ENCODE peak calls at places on chromosomes 7 and 10, in six cellular contexts. One of them, this sample, is unnamed. For H3K4me1, the result is how much of the 10 kb centered on the place peaks cover.

GRCh38 chr7:76353744-76354143 is 5.0 kb downstream of the YWHAG start:
- DNase-seq in hepatocyte: no peak
- DNase-seq in astrocyte: no peak
- DNase-seq in K562: no peak
- DNase-seq in GM23248: no peak
- DNase-seq in SJSA1: no peak
- DNase-seq in this sample: no peak

GRCh38 chr10:67666416-67667043 is 29.5 kb downstream of the CTNNA3 start:
- DNase-seq in GM23248: peak
- DNase-seq in K562: peak
- DNase-seq in hepatocyte: peak
- DNase-seq in SJSA1: peak
- DNase-seq in astrocyte: peak
- DNase-seq in this sample: peak

GRCh38 chr7:106110238-106110560 is 1.9 kb downstream of the SYPL1 start:
- DNase-seq in hepatocyte: no peak
- DNase-seq in SJSA1: peak
- DNase-seq in astrocyte: no peak
- DNase-seq in K562: peak
- DNase-seq in GM23248: peak
- DNase-seq in this sample: no peak

GRCh38 chr7:2760098-2760889 is 72.3 kb downstream of the AMZ1 start:
- DNase-seq in GM23248: peak
- DNase-seq in astrocyte: no peak
- DNase-seq in K562: peak
- DNase-seq in SJSA1: peak
- DNase-seq in hepatocyte: peak
- DNase-seq in this sample: peak

GRCh38 chr7:141674201-141674671 is 27.7 kb downstream of the DENND11 start:
- DNase-seq in SJSA1: peak
- DNase-seq in K562: no peak
- DNase-seq in astrocyte: peak
- DNase-seq in GM23248: peak
- DNase-seq in hepatocyte: no peak
- DNase-seq in this sample: peak

GRCh38 chr10:33336606-33337334 is 2.3 kb upstream of the NRP1 start:
- DNase-seq in hepatocyte: peak
- DNase-seq in K562: no peak
- DNase-seq in SJSA1: peak
- DNase-seq in GM23248: peak
- DNase-seq in astrocyte: no peak
- DNase-seq in this sample: peak

GRCh38 chr7:45978010-45978681 is 57.1 kb upstream of the IGFBP3 start:
- DNase-seq in hepatocyte: peak
- DNase-seq in SJSA1: peak
- DNase-seq in K562: peak
- DNase-seq in astrocyte: peak
- DNase-seq in GM23248: peak
- DNase-seq in this sample: peak

GRCh38 chr10:102602272-102603045 is 41.8 kb upstream of the TRIM8 start:
- DNase-seq in SJSA1: no peak
- DNase-seq in hepatocyte: peak
- DNase-seq in GM23248: peak
- DNase-seq in astrocyte: no peak
- DNase-seq in K562: no peak
- DNase-seq in this sample: no peak

GRCh38 chr7:131540491-131541162 is 15.8 kb downstream of the PODXL start:
- DNase-seq in hepatocyte: no peak
- DNase-seq in astrocyte: no peak
- DNase-seq in SJSA1: no peak
- DNase-seq in K562: no peak
- DNase-seq in GM23248: no peak
- DNase-seq in this sample: no peak

GRCh38 chr7:98097042-98097645 is 9.5 kb upstream of the LMTK2 start:
- DNase-seq in K562: no peak
- DNase-seq in astrocyte: no peak
- DNase-seq in GM23248: no peak
- DNase-seq in hepatocyte: no peak
- DNase-seq in SJSA1: no peak
- DNase-seq in this sample: no peak

GRCh38 chr10:116324951-116325635 is 845 bp downstream of the CCDC172 start:
- DNase-seq in astrocyte: no peak
- DNase-seq in GM23248: no peak
- DNase-seq in K562: no peak
- DNase-seq in SJSA1: no peak
- DNase-seq in hepatocyte: no peak
- DNase-seq in this sample: peak

GRCh38 chr10:117217196-117217761 is 20.0 kb downstream of the KCNK18 start:
- DNase-seq in hepatocyte: peak
- DNase-seq in SJSA1: no peak
- DNase-seq in K562: no peak
- DNase-seq in astrocyte: no peak
- DNase-seq in GM23248: peak
- DNase-seq in this sample: peak

DNA sequence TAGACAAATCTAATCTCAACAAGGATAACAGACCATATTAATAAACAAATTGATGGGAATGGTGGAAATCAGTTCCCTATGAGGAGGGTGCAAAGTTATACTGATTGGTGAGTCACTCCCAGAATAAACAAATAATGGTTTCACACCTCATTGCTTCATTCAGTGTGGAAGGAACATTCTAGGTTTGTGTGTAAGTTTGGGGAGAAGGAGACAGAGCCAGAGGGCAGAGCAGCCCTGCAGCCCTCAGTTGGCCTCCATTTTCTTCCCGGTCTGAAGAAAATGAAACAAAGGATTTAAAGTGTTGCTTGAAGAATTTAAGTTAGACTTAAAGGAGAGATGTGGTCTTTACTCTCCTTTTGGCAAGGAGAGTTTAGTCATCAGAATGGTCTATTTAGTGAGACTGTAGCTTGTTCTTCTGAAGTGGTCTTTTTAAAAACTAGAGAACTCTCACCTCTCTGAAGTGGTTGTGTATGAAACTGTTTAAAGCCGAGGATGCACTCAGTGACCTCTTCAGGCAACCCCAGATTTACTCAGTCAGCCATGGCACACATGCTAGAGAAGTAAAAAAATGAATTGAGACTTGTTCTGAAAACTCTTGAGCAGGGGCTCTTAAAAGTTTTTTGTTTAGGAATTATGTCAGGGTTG is 27.2 kb downstream of the IKZF1 start:
- DNase-seq in hepatocyte: no peak
- DNase-seq in K562: no peak
- DNase-seq in SJSA1: no peak
- DNase-seq in GM23248: no peak
- DNase-seq in astrocyte: no peak
- DNase-seq in this sample: no peak
- H3K4me3 ChIP-seq in hepatocyte: no peak
- H3K4me3 ChIP-seq in K562: no peak
- H3K4me3 ChIP-seq in SJSA1: no peak
- H3K4me3 ChIP-seq in GM23248: no peak
- H3K4me3 ChIP-seq in astrocyte: no peak
- H3K4me3 ChIP-seq in this sample: no peak

DNA sequence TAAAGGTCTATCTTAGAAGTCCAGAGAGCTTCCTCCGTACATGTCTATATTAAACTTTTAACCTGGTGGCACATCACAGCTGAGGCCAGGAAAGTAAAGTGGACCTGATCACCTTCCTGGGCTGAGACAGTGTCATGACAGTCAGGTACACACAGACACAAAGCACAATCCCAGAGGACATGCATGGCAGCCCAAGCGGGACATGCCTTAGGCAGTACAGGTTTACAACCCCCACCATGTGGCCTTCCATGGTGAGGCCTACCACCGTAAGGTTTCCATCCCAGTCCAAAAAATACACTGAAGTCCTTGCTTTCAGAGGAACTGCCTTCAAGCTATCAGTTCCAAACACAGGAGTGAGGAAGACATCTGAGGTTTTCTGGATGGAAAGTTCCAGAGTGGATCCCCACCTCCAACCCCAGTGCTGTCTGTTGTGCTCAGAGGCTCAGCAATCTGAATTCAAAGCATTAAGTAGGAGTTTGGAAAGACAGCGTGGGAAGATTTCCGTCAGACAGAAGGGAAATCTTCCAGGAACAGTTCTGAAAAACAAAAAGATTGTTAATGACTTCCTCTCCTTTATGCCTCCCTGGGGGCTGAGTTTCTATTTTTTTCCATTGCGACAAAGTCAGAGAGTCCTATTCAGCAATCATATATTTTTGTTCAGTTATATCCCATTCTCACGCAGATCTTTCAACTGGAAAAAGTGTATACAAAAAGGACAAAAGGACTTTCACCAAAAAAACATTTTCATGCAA is 20.1 kb downstream of the IFIT3 start:
- DNase-seq in hepatocyte: no peak
- DNase-seq in K562: no peak
- DNase-seq in astrocyte: no peak
- DNase-seq in GM23248: no peak
- DNase-seq in SJSA1: no peak
- DNase-seq in this sample: no peak
- H3K4me1 ChIP-seq in hepatocyte: half or more
- H3K4me1 ChIP-seq in K562: under half
- H3K4me1 ChIP-seq in astrocyte: under half
- H3K4me1 ChIP-seq in GM23248: under half
- H3K4me1 ChIP-seq in SJSA1: under half
- H3K4me1 ChIP-seq in this sample: half or more

GRCh38 chr7:35463751-35464150 is 209.9 kb upstream of the TBX20 start:
- DNase-seq in SJSA1: no peak
- DNase-seq in K562: peak
- DNase-seq in hepatocyte: no peak
- DNase-seq in astrocyte: no peak
- DNase-seq in GM23248: no peak
- DNase-seq in this sample: no peak
- H3K4me3 ChIP-seq in SJSA1: no peak
- H3K4me3 ChIP-seq in K562: no peak
- H3K4me3 ChIP-seq in hepatocyte: no peak
- H3K4me3 ChIP-seq in astrocyte: no peak
- H3K4me3 ChIP-seq in GM23248: no peak
- H3K4me3 ChIP-seq in this sample: no peak

GRCh38 chr7:37289781-37290180 is 158.9 kb downstream of the ELMO1 start:
- DNase-seq in astrocyte: no peak
- DNase-seq in SJSA1: no peak
- DNase-seq in hepatocyte: no peak
- DNase-seq in K562: no peak
- DNase-seq in GM23248: no peak
- DNase-seq in this sample: no peak

GRCh38 chr7:37285701-37286475 is 162.8 kb downstream of the ELMO1 start:
- DNase-seq in K562: no peak
- DNase-seq in hepatocyte: no peak
- DNase-seq in astrocyte: no peak
- DNase-seq in GM23248: no peak
- DNase-seq in SJSA1: no peak
- DNase-seq in this sample: no peak

GRCh38 chr7:37284805-37285211 is 163.9 kb downstream of the ELMO1 start:
- DNase-seq in SJSA1: peak
- DNase-seq in GM23248: peak
- DNase-seq in astrocyte: no peak
- DNase-seq in K562: peak
- DNase-seq in hepatocyte: peak
- DNase-seq in this sample: peak

GRCh38 chr7:37287093-37287492 is 161.6 kb downstream of the ELMO1 start:
- DNase-seq in SJSA1: no peak
- DNase-seq in GM23248: no peak
- DNase-seq in astrocyte: no peak
- DNase-seq in K562: no peak
- DNase-seq in hepatocyte: peak
- DNase-seq in this sample: no peak

DNA sequence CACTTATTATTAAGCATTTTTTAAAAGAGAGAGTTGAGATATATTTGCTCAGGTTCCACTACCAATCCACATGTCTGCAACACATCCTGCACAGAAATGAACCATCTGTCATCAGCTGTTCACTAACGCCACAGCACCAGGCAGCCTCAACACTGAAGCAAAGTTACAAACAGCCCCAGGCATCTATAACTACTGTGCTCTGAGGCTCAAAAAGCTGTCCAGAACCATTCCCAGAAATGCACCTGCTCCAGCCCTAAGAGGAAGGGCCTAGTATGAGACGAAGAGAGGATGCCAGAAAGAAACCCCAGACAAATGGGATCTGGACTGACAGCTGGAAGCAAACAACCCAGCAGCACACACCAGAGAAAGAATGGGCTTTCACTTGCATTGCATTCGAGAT is 159.3 kb downstream of the ELMO1 start:
- DNase-seq in hepatocyte: no peak
- DNase-seq in K562: no peak
- DNase-seq in SJSA1: no peak
- DNase-seq in astrocyte: no peak
- DNase-seq in GM23248: no peak
- DNase-seq in this sample: no peak
- H3K4me1 ChIP-seq in hepatocyte: under half
- H3K4me1 ChIP-seq in K562: under half
- H3K4me1 ChIP-seq in SJSA1: under half
- H3K4me1 ChIP-seq in astrocyte: under half
- H3K4me1 ChIP-seq in GM23248: under half
- H3K4me1 ChIP-seq in this sample: under half

GRCh38 chr7:5231811-5232484 is 41.9 kb downstream of the WIPI2 start:
- DNase-seq in astrocyte: no peak
- DNase-seq in K562: no peak
- DNase-seq in SJSA1: no peak
- DNase-seq in GM23248: no peak
- DNase-seq in hepatocyte: no peak
- DNase-seq in this sample: no peak
- H3K4me3 ChIP-seq in astrocyte: no peak
- H3K4me3 ChIP-seq in K562: no peak
- H3K4me3 ChIP-seq in SJSA1: no peak
- H3K4me3 ChIP-seq in GM23248: no peak
- H3K4me3 ChIP-seq in hepatocyte: no peak
- H3K4me3 ChIP-seq in this sample: no peak

GRCh38 chr10:69862882-69863530 is 61.3 kb downstream of the COL13A1 start:
- DNase-seq in astrocyte: no peak
- DNase-seq in SJSA1: no peak
- DNase-seq in K562: no peak
- DNase-seq in hepatocyte: no peak
- DNase-seq in GM23248: peak
- DNase-seq in this sample: no peak

GRCh38 chr10:69861251-69862240 is 59.8 kb downstream of the COL13A1 start:
- DNase-seq in GM23248: peak
- DNase-seq in astrocyte: peak
- DNase-seq in hepatocyte: peak
- DNase-seq in SJSA1: peak
- DNase-seq in K562: peak
- DNase-seq in this sample: peak

GRCh38 chr10:69864321-69864720 is 62.6 kb downstream of the COL13A1 start:
- DNase-seq in hepatocyte: no peak
- DNase-seq in astrocyte: peak
- DNase-seq in GM23248: peak
- DNase-seq in K562: no peak
- DNase-seq in SJSA1: peak
- DNase-seq in this sample: no peak

GRCh38 chr10:69865450-69865849 is 63.7 kb downstream of the COL13A1 start:
- DNase-seq in hepatocyte: no peak
- DNase-seq in GM23248: no peak
- DNase-seq in SJSA1: no peak
- DNase-seq in K562: no peak
- DNase-seq in astrocyte: no peak
- DNase-seq in this sample: no peak

GRCh38 chr10:69863580-69863979 is 61.9 kb downstream of the COL13A1 start:
- DNase-seq in K562: no peak
- DNase-seq in GM23248: peak
- DNase-seq in astrocyte: peak
- DNase-seq in SJSA1: peak
- DNase-seq in hepatocyte: no peak
- DNase-seq in this sample: no peak
- H3K4me1 ChIP-seq in K562: under half
- H3K4me1 ChIP-seq in GM23248: under half
- H3K4me1 ChIP-seq in astrocyte: half or more
- H3K4me1 ChIP-seq in SJSA1: half or more
- H3K4me1 ChIP-seq in hepatocyte: under half
- H3K4me1 ChIP-seq in this sample: under half

GRCh38 chr7:908159-908918 is 32.0 kb downstream of the GET4 start:
- DNase-seq in SJSA1: no peak
- DNase-seq in astrocyte: no peak
- DNase-seq in GM23248: no peak
- DNase-seq in K562: no peak
- DNase-seq in hepatocyte: no peak
- DNase-seq in this sample: no peak
- H3K4me3 ChIP-seq in SJSA1: no peak
- H3K4me3 ChIP-seq in astrocyte: peak
- H3K4me3 ChIP-seq in GM23248: no peak
- H3K4me3 ChIP-seq in K562: no peak
- H3K4me3 ChIP-seq in hepatocyte: no peak
- H3K4me3 ChIP-seq in this sample: peak

This sample was measured in GM23338.